ENCODE peak calls at places on chromosomes 2 and 18, in five cellular contexts. B is lung, N is mucosa of descending colon, G is fibroblast of mammary gland, U is PC-3. K is an unnamed sample.

GRCh38 chr2:147525724-147526489 is 318.9 kb upstream of the ACVR2A start:
- DNase-seq in G (no peak), U (peak; percentile 46), B (no peak), N (peak; percentile 23), K (no peak)

GRCh38 chr2:135960598-135961551 is 24.6 kb downstream of the DARS1 start:
- DNase-seq in B (no peak), N (no peak), G (peak; percentile 20), U (no peak), K (no peak)

GRCh38 chr18:24741961-24742738 is 281.7 kb downstream of the HRH4 start:
- DNase-seq in B (no peak), U (no peak), N (no peak), G (peak; percentile 90), K (no peak)

GRCh38 chr2:209472386-209472832 is 48.6 kb downstream of the MAP2 start:
- DNase-seq in B (no peak), N (no peak), U (peak; percentile 68), G (peak; percentile 91), K (no peak)

GRCh38 chr2:27249891-27250651 is 12.8 kb downstream of the SLC30A3 start:
- DNase-seq in U (peak; percentile 36), B (peak; percentile 49), N (peak; percentile 48), G (peak; percentile 40), K (no peak)

GRCh38 chr2:100971221-100971620 is 30.9 kb upstream of the RPL31 start:
- DNase-seq in B (no peak), G (no peak), N (no peak), U (no peak), K (no peak)

GRCh38 chr2:152716805-152717241 is 438 bp downstream of the PRPF40A start:
- DNase-seq in U (peak; percentile 19), N (peak; percentile 39), B (peak; percentile 31), G (peak; percentile 18), K (no peak)

GRCh38 chr18:68229351-68229750 is 485.6 kb downstream of the TMX3 start:
- DNase-seq in N (no peak), U (peak; percentile 55), G (no peak), B (no peak), K (no peak)

GRCh38 chr2:24917086-24917485 is 3.0 kb downstream of the ADCY3 start:
- DNase-seq in G (no peak), B (no peak), N (no peak), U (no peak), K (no peak)

GRCh38 chr2:184562532-184562931 is 35.8 kb upstream of the ZNF804A start:
- DNase-seq in U (peak; percentile 36), N (peak; percentile 11), G (peak; percentile 38), B (no peak), K (no peak)

GRCh38 chr18:25231327-25231691 is 120.7 kb downstream of the ZNF521 start:
- DNase-seq in B (no peak), G (no peak), U (no peak), N (no peak), K (peak; percentile 49)

GRCh38 chr2:85310330-85310729 is 17.5 kb downstream of the TGOLN2 start:
- DNase-seq in N (no peak), B (no peak), G (no peak), U (no peak), K (no peak)

GRCh38 chr2:184402381-184402780 is 195.9 kb upstream of the ZNF804A start:
- DNase-seq in G (no peak), N (no peak), U (no peak), B (no peak), K (no peak)

GRCh38 chr2:99140860-99141109 is 722 bp upstream of the C2orf15 start:
- DNase-seq in U (no peak), N (no peak), B (no peak), G (no peak), K (no peak)

GRCh38 chr2:191303349-191304005 is 58.3 kb downstream of the MYO1B start:
- DNase-seq in U (no peak), G (no peak), N (no peak), B (no peak), K (no peak)

GRCh38 chr2:80525152-80525551 is 220.6 kb upstream of the LRRTM1 start:
- DNase-seq in N (no peak), B (no peak), U (no peak), G (no peak), K (no peak)

GRCh38 chr18:77065221-77065981 is 67.2 kb downstream of the MBP start:
- DNase-seq in G (peak; percentile 96), N (no peak), B (no peak), U (peak; percentile 87), K (no peak)

GRCh38 chr2:216235896-216236295 is 126.7 kb downstream of the XRCC5 start:
- DNase-seq in U (no peak), N (no peak), G (no peak), B (peak; percentile 6), K (no peak)

GRCh38 chr2:144131042-144131441 is 388.9 kb downstream of the ZEB2 start:
- DNase-seq in N (no peak), U (peak; percentile 70), B (no peak), G (peak; percentile 69), K (no peak)

GRCh38 chr2:159758686-159759085 is 39.3 kb downstream of the CD302 start:
- DNase-seq in U (no peak), B (no peak), G (no peak), N (no peak), K (no peak)

GRCh38 chr18:51430538-51430937 is 233.1 kb upstream of the MEX3C start:
- DNase-seq in U (no peak), N (no peak), G (no peak), B (no peak), K (no peak)

GRCh38 chr2:239025081-239025801 is 177.4 kb downstream of the TWIST2 start:
- DNase-seq in N (no peak), B (no peak), G (peak; percentile 82), U (peak; percentile 50), K (no peak)

GRCh38 chr2:217703999-217704398 is 298.8 kb downstream of the TNS1 start:
- DNase-seq in N (no peak), U (no peak), B (no peak), G (no peak), K (no peak)

GRCh38 chr2:182625814-182626213 is 90.2 kb upstream of the DNAJC10 start:
- DNase-seq in G (no peak), B (no peak), N (no peak), U (no peak), K (no peak)

GRCh38 chr18:76401496-76401895 is 93.5 kb downstream of the ZNF516 start:
- DNase-seq in U (no peak), B (no peak), G (no peak), N (no peak), K (no peak)

GRCh38 chr2:38683766-38684165 is 17.9 kb downstream of the GALM start:
- DNase-seq in U (no peak), G (no peak), B (no peak), N (no peak), K (no peak)

GRCh38 chr18:27605107-27605834 is 420.2 kb upstream of the CHST9 start:
- DNase-seq in N (peak; percentile 65), B (peak; percentile 43), U (peak; percentile 83), G (peak; percentile 65), K (no peak)

GRCh38 chr2:3257166-3257565 is 120.5 kb downstream of the EIPR1 start:
- DNase-seq in B (no peak), U (no peak), G (no peak), N (no peak), K (no peak)

GRCh38 chr2:142180820-142181533 is 50.2 kb upstream of the LRP1B start:
- DNase-seq in U (peak; percentile 24), N (peak; percentile 5), G (peak; percentile 11), B (no peak), K (no peak)
- TF ChIP-seq CTCF in U (peak; percentile 66), N (no peak), G (peak; percentile 35), B (no peak), K (no peak)

DNA sequence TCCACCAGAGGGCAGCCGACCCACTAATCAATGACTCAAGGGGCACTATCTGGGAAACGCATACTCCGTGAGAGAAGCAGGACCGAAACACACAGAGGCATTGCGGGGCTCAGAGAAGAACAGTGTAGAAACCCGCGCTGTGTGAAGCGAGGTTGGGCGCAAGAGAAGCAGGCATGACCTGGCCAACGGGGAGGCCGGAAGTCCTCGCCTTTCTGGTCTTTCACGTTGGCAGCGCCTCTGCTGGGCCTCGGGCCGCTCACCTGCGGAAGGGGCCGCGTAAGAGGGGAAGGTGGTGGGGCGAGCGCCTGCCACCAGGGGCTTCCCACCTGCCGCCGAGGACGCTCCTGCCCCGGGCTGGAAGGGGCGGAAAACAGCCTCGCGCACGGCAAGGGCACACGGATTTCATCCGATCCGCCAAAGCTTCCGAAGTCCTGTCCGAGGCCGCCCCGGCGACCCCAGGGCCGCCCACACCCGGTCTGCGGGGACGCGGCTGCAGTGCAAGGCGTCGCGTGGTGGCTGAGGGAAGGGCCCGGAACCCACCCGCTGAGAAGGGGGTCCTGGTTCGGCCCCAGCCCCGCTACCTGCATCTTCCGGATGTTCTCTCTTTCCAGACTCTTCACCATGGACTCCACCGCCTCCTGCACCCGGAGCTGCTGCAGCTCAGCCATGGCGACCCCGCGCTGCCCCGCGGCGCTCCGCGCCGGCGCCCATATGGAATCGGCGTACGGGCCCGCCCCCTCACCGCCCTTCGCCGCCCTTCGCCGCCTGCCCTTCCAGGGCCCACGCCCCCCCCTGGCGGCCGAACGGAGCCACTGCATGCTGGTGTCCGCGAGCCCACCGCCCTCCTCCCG is at the start of gene FAM136A:
- DNase-seq in U (peak; percentile 86), G (peak; percentile 59), N (peak; percentile 83), B (peak; percentile 90), K (peak; percentile 81)
- TF ChIP-seq CTCF in U (peak; percentile 78), G (peak; percentile 51), N (peak; percentile 99), B (peak; percentile 93), K (peak; percentile 89)

DNA sequence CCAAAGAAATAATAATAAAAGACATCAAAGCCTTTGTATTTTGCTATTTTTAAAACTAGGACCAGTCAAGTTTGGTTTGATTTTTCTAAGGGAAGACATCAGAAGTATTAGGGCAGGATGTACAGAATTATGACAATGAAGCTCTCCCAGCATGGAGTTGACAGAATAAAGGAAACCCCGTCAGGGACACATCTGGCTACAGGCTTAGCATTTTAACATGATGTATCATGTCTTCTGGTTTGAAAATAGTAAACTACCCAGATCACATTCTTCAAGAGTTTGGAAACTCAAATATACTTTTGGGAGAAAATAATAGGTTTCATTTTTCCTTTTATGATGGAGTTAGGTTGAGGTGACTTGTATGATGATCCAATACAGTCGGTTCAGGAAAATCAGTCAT is 552.0 kb upstream of the CDH2 start:
- DNase-seq in N (no peak), U (peak; percentile 2), G (peak; percentile 27), B (no peak), K (no peak)
- TF ChIP-seq CTCF in N (no peak), U (no peak), G (no peak), B (no peak), K (no peak)

GRCh38 chr18:2547477-2548087 is 23.7 kb downstream of the METTL4 start:
- DNase-seq in U (peak; percentile 75), G (peak; percentile 69), N (peak; percentile 18), B (no peak), K (no peak)

GRCh38 chr18:2551425-2551824 is 19.9 kb downstream of the METTL4 start:
- DNase-seq in G (no peak), U (no peak), N (no peak), B (no peak), K (no peak)

GRCh38 chr18:2545155-2545554 is 26.1 kb downstream of the METTL4 start:
- DNase-seq in N (no peak), B (no peak), G (no peak), U (no peak), K (no peak)

GRCh38 chr18:2554671-2555070 is 16.6 kb downstream of the METTL4 start:
- DNase-seq in N (no peak), B (no peak), U (no peak), G (no peak), K (no peak)

DNA sequence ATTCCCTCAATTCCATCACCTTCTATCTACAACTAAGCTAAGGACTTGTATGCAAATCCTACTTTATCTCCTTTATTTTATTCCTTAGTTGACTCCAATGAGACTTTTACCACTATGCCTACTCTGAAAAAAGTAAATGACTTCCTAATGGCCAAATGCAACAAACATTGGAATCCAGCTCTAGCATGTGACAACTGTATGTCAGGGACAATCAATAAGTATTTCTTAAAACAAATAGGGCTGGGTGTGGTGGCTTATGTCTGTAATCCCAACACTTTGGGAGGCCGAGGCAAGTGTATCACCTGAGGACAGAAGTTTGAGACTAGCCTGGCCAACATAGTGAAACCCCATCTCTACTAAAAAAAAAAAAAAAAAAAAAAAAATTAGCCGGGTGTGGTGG is 21.8 kb downstream of the METTL4 start:
- DNase-seq in B (no peak), N (no peak), U (no peak), G (no peak), K (no peak)
- TF ChIP-seq CTCF in B (no peak), N (no peak), U (no peak), G (no peak), K (no peak)

K was measured in ovary.